ENCODE peak calls at places on chromosomes 2 and 18, in seven cellular contexts. S is NCI-H1694; T is glomerular endothelial cell; E is hepatocyte; R is stimulated activated CD4-positive, alpha-beta T cell treated with anti-CD3 and anti-CD28 coated beads, TNF-alpha, amount 100 ng/mL, for 4 hours; Z is HFFc6; W is HS-5. Q is an unnamed sample.

GRCh38 chr2:18311413-18311812 is 249.0 kb downstream of the RDH14 start:
- DNase-seq in S (peak; percentile 94), T (no peak), E (peak; percentile 31), R (no peak), Z (peak; percentile 66), W (no peak), Q (peak; percentile 29)

GRCh38 chr2:120235681-120236080 is 12.5 kb upstream of the TMEM185B start:
- DNase-seq in S (no peak), T (no peak), E (no peak), R (no peak), Z (no peak), W (no peak), Q (no peak)

GRCh38 chr18:29418136-29418535 is 1241.2 kb upstream of the CDH2 start:
- DNase-seq in S (no peak), T (no peak), E (no peak), R (no peak), Z (peak; percentile 79), W (no peak), Q (no peak)

GRCh38 chr18:10119528-10119927 is 205.7 kb downstream of the VAPA start:
- DNase-seq in S (no peak), T (no peak), E (no peak), R (no peak), Z (no peak), W (no peak), Q (no peak)

GRCh38 chr2:85033388-85033787 is 62.4 kb downstream of the KCMF1 start:
- DNase-seq in S (no peak), T (no peak), E (no peak), R (no peak), Z (no peak), W (no peak), Q (no peak)

GRCh38 chr18:13712400-13713131 is 13.8 kb downstream of the FAM210A start:
- DNase-seq in S (no peak), T (no peak), E (no peak), R (no peak), Z (no peak), W (no peak), Q (no peak)

GRCh38 chr18:50775726-50776125 is 44.1 kb downstream of the MRO start:
- DNase-seq in S (no peak), T (no peak), E (no peak), R (no peak), Z (no peak), W (no peak), Q (no peak)

GRCh38 chr2:25251461-25252273 is 83.3 kb upstream of the POMC start:
- DNase-seq in S (peak; percentile 33), T (no peak), E (peak; percentile 60), R (peak; percentile 47), Z (no peak), W (no peak), Q (peak; percentile 35)

GRCh38 chr2:198296665-198297308 is 492.4 kb downstream of the PLCL1 start:
- DNase-seq in S (peak; percentile 84), T (peak; percentile 62), E (peak; percentile 79), R (peak; percentile 10), Z (peak; percentile 25), W (no peak), Q (peak; percentile 84)

GRCh38 chr2:150008901-150009300 is 421.3 kb upstream of the MMADHC start:
- DNase-seq in S (no peak), T (no peak), E (no peak), R (no peak), Z (no peak), W (no peak), Q (no peak)

GRCh38 chr2:111231532-111232252 is 111.0 kb downstream of the BCL2L11 start:
- DNase-seq in S (no peak), T (no peak), E (no peak), R (no peak), Z (no peak), W (no peak), Q (no peak)

GRCh38 chr2:137942785-137943034 is 21.6 kb upstream of the HNMT start:
- DNase-seq in S (no peak), T (no peak), E (no peak), R (no peak), Z (no peak), W (no peak), Q (no peak)

GRCh38 chr2:174053285-174053684 is 88.1 kb upstream of the SP3 start:
- DNase-seq in S (no peak), T (no peak), E (no peak), R (no peak), Z (no peak), W (no peak), Q (no peak)

GRCh38 chr2:96528680-96529375 is 7.7 kb upstream of the ARID5A start:
- DNase-seq in S (no peak), T (no peak), E (no peak), R (no peak), Z (no peak), W (no peak), Q (no peak)

GRCh38 chr2:10720306-10720705 is 1.1 kb upstream of the ATP6V1C2 start:
- DNase-seq in S (no peak), T (no peak), E (no peak), R (no peak), Z (no peak), W (no peak), Q (no peak)

GRCh38 chr2:126886201-126886905 is 12.3 kb upstream of the TEX51 start:
- DNase-seq in S (no peak), T (no peak), E (peak; percentile 85), R (peak; percentile 1), Z (peak; percentile 20), W (no peak), Q (peak; percentile 58)

GRCh38 chr2:20838016-20838415 is 15.1 kb upstream of the LDAH start:
- DNase-seq in S (no peak), T (no peak), E (no peak), R (no peak), Z (no peak), W (no peak), Q (no peak)

GRCh38 chr18:31931163-31931885 is 11.6 kb downstream of the TRAPPC8 start:
- DNase-seq in S (no peak), T (no peak), E (no peak), R (no peak), Z (peak; percentile 55), W (no peak), Q (no peak)

GRCh38 chr18:71849407-71849806 is 694.7 kb downstream of the CBLN2 start:
- DNase-seq in S (no peak), T (no peak), E (no peak), R (no peak), Z (no peak), W (no peak), Q (no peak)

GRCh38 chr2:159208449-159208848 is 78.1 kb downstream of the WDSUB1 start:
- DNase-seq in S (no peak), T (no peak), E (no peak), R (no peak), Z (no peak), W (no peak), Q (no peak)

GRCh38 chr2:200483729-200484198 is 26.1 kb downstream of the KCTD18 start:
- DNase-seq in S (no peak), T (no peak), E (peak; percentile 75), R (no peak), Z (no peak), W (no peak), Q (peak; percentile 82)

GRCh38 chr2:189369566-189369965 is 71.7 kb upstream of the WDR75 start:
- DNase-seq in S (no peak), T (no peak), E (no peak), R (no peak), Z (peak; percentile 59), W (no peak), Q (no peak)

GRCh38 chr2:39121523-39122063 is 742 bp upstream of the SOS1 start:
- DNase-seq in S (no peak), T (no peak), E (peak; percentile 54), R (no peak), Z (no peak), W (no peak), Q (peak; percentile 40)

GRCh38 chr2:65316072-65316471 is 88.4 kb downstream of the ACTR2 start:
- DNase-seq in S (no peak), T (no peak), E (no peak), R (no peak), Z (no peak), W (no peak), Q (no peak)